ENCODE peak calls at places on chromosomes 5 and 9, in five cellular contexts. I, D, J, Q and U are unnamed samples.

GRCh38 chr5:11619339-11620028 is 284.8 kb downstream of the CTNND2 start:
- DNase-seq in I (no peak), D (no peak), J (no peak), Q (no peak), U (no peak)

GRCh38 chr5:903756-904096 is 11.0 kb downstream of the TRIP13 start:
- DNase-seq in I (no peak), D (no peak), J (no peak), Q (no peak), U (no peak)

GRCh38 chr5:73381587-73382411 is 66.8 kb downstream of the FOXD1 start:
- DNase-seq in I (no peak), D (no peak), J (no peak), Q (no peak), U (no peak)

GRCh38 chr9:109452761-109453160 is 45.3 kb downstream of the PTPN3 start:
- DNase-seq in I (peak; percentile 80), D (no peak), J (no peak), Q (no peak), U (peak; percentile 97)

GRCh38 chr9:81906656-81907055 is 21.6 kb upstream of the SPATA31D4 start:
- DNase-seq in I (no peak), D (no peak), J (no peak), Q (no peak), U (peak; percentile 47)

GRCh38 chr9:121309171-121309570 is 41.2 kb downstream of the GSN start:
- DNase-seq in I (no peak), D (no peak), J (no peak), Q (no peak), U (no peak)

GRCh38 chr9:25733336-25733982 is 55.2 kb upstream of the TUSC1 start:
- DNase-seq in I (no peak), D (no peak), J (no peak), Q (no peak), U (no peak)

GRCh38 chr5:68460147-68460760 is 244.7 kb downstream of the PIK3R1 start:
- DNase-seq in I (no peak), D (no peak), J (no peak), Q (no peak), U (peak; percentile 69)

GRCh38 chr9:130938652-130939404 is at the start of gene FIBCD1:
- DNase-seq in I (no peak), D (no peak), J (no peak), Q (no peak), U (peak; percentile 10)

GRCh38 chr9:135077497-135078200 is 9.8 kb upstream of the OLFM1 start:
- DNase-seq in I (no peak), D (no peak), J (no peak), Q (no peak), U (peak; percentile 1)

GRCh38 chr9:124852829-124853531 is at the start of gene WDR38:
- DNase-seq in I (peak; percentile 85), D (peak; percentile 69), J (peak; percentile 59), Q (peak; percentile 78), U (peak; percentile 38)

GRCh38 chr5:169169786-169170185 is 131.2 kb downstream of the SLIT3 start:
- DNase-seq in I (no peak), D (no peak), J (no peak), Q (no peak), U (no peak)

GRCh38 chr5:72270037-72270436 is 50.0 kb downstream of the MRPS27 start:
- DNase-seq in I (no peak), D (no peak), J (no peak), Q (no peak), U (no peak)

GRCh38 chr5:13478831-13479465 is 465.5 kb downstream of the DNAH5 start:
- DNase-seq in I (peak; percentile 59), D (no peak), J (no peak), Q (no peak), U (peak; percentile 30)

GRCh38 chr5:66903709-66904108 is 292.9 kb downstream of the CD180 start:
- DNase-seq in I (no peak), D (no peak), J (no peak), Q (no peak), U (no peak)

GRCh38 chr5:82277613-82277986 is 554 bp downstream of the RPS23 start:
- DNase-seq in I (no peak), D (no peak), J (no peak), Q (no peak), U (no peak)

GRCh38 chr5:149837680-149838269 is 106.8 kb downstream of the PDE6A start:
- DNase-seq in I (peak; percentile 72), D (peak; percentile 53), J (no peak), Q (no peak), U (peak; percentile 64)

GRCh38 chr9:93057703-93058356 is 671 bp upstream of the SUSD3 start:
- DNase-seq in I (no peak), D (no peak), J (no peak), Q (no peak), U (no peak)

GRCh38 chr5:26669523-26669922 is 368.9 kb downstream of the CDH9 start:
- DNase-seq in I (no peak), D (no peak), J (no peak), Q (no peak), U (no peak)